ENCODE peak calls at places on chromosome 15, in six cellular contexts. One of them, this sample, is unnamed.
A peak's percentile ranks its signal among the peaks of the same experiment; 100 is the strongest.

GRCh38 chr15:90365414-90366055 is 13.5 kb downstream of the ZNF774 start:
- DNase-seq in H9: no peak
- DNase-seq in stimulated activated naive B cell treated with anti-CD40 and anti-IgM and Interleukin-4, amounts not matched to agents 10 μg/mL and 1 μg/mL and 100 μg/mL, for 72 hours: no peak
- DNase-seq in OCI-M1: peak; percentile 37
- DNase-seq in NCI-H1694: no peak
- DNase-seq in sciatic nerve: no peak
- DNase-seq in this sample: no peak

GRCh38 chr15:35481992-35482391 is 64.0 kb downstream of the DPH6 start:
- DNase-seq in stimulated activated naive B cell treated with anti-CD40 and anti-IgM and Interleukin-4, amounts not matched to agents 10 μg/mL and 1 μg/mL and 100 μg/mL, for 72 hours: no peak
- DNase-seq in OCI-M1: peak; percentile 73
- DNase-seq in NCI-H1694: no peak
- DNase-seq in sciatic nerve: no peak
- DNase-seq in H9: peak; percentile 33
- DNase-seq in this sample: peak; percentile 27

GRCh38 chr15:92326236-92326635 is 67.4 kb upstream of the ST8SIA2 start:
- DNase-seq in H9: no peak
- DNase-seq in NCI-H1694: no peak
- DNase-seq in sciatic nerve: no peak
- DNase-seq in OCI-M1: no peak
- DNase-seq in stimulated activated naive B cell treated with anti-CD40 and anti-IgM and Interleukin-4, amounts not matched to agents 10 μg/mL and 1 μg/mL and 100 μg/mL, for 72 hours: no peak
- DNase-seq in this sample: no peak

GRCh38 chr15:39323706-39324105 is 257.2 kb upstream of the THBS1 start:
- DNase-seq in sciatic nerve: no peak
- DNase-seq in OCI-M1: no peak
- DNase-seq in stimulated activated naive B cell treated with anti-CD40 and anti-IgM and Interleukin-4, amounts not matched to agents 10 μg/mL and 1 μg/mL and 100 μg/mL, for 72 hours: no peak
- DNase-seq in NCI-H1694: no peak
- DNase-seq in H9: no peak
- DNase-seq in this sample: no peak

GRCh38 chr15:69607101-69607500 is 154.5 kb downstream of the RPLP1 start:
- DNase-seq in H9: no peak
- DNase-seq in OCI-M1: no peak
- DNase-seq in NCI-H1694: no peak
- DNase-seq in sciatic nerve: no peak
- DNase-seq in stimulated activated naive B cell treated with anti-CD40 and anti-IgM and Interleukin-4, amounts not matched to agents 10 μg/mL and 1 μg/mL and 100 μg/mL, for 72 hours: no peak
- DNase-seq in this sample: no peak

GRCh38 chr15:64623347-64624024 is 151.9 kb downstream of the RBPMS2 start:
- DNase-seq in stimulated activated naive B cell treated with anti-CD40 and anti-IgM and Interleukin-4, amounts not matched to agents 10 μg/mL and 1 μg/mL and 100 μg/mL, for 72 hours: peak; percentile 4
- DNase-seq in OCI-M1: no peak
- DNase-seq in sciatic nerve: no peak
- DNase-seq in H9: no peak
- DNase-seq in NCI-H1694: no peak
- DNase-seq in this sample: no peak

GRCh38 chr15:71810256-71811035 is at the start of gene NR2E3:
- DNase-seq in stimulated activated naive B cell treated with anti-CD40 and anti-IgM and Interleukin-4, amounts not matched to agents 10 μg/mL and 1 μg/mL and 100 μg/mL, for 72 hours: no peak
- DNase-seq in sciatic nerve: no peak
- DNase-seq in H9: no peak
- DNase-seq in NCI-H1694: no peak
- DNase-seq in OCI-M1: no peak
- DNase-seq in this sample: no peak

GRCh38 chr15:55168350-55168974 is 28.3 kb downstream of the RSL24D1 start:
- DNase-seq in OCI-M1: peak; percentile 80
- DNase-seq in stimulated activated naive B cell treated with anti-CD40 and anti-IgM and Interleukin-4, amounts not matched to agents 10 μg/mL and 1 μg/mL and 100 μg/mL, for 72 hours: peak; percentile 18
- DNase-seq in H9: peak; percentile 92
- DNase-seq in sciatic nerve: peak; percentile 69
- DNase-seq in NCI-H1694: peak; percentile 59
- DNase-seq in this sample: peak; percentile 42

GRCh38 chr15:99057697-99058420 is 47.0 kb upstream of the SYNM start:
- DNase-seq in sciatic nerve: no peak
- DNase-seq in stimulated activated naive B cell treated with anti-CD40 and anti-IgM and Interleukin-4, amounts not matched to agents 10 μg/mL and 1 μg/mL and 100 μg/mL, for 72 hours: no peak
- DNase-seq in NCI-H1694: no peak
- DNase-seq in H9: no peak
- DNase-seq in OCI-M1: no peak
- DNase-seq in this sample: no peak

GRCh38 chr15:59218710-59219109 is 12.1 kb downstream of the LDHAL6B start:
- DNase-seq in stimulated activated naive B cell treated with anti-CD40 and anti-IgM and Interleukin-4, amounts not matched to agents 10 μg/mL and 1 μg/mL and 100 μg/mL, for 72 hours: no peak
- DNase-seq in OCI-M1: no peak
- DNase-seq in NCI-H1694: no peak
- DNase-seq in H9: no peak
- DNase-seq in sciatic nerve: no peak
- DNase-seq in this sample: no peak

GRCh38 chr15:69410290-69410874 is 3.8 kb upstream of the KIF23 start:
- DNase-seq in sciatic nerve: no peak
- DNase-seq in H9: peak; percentile 51
- DNase-seq in NCI-H1694: peak; percentile 45
- DNase-seq in stimulated activated naive B cell treated with anti-CD40 and anti-IgM and Interleukin-4, amounts not matched to agents 10 μg/mL and 1 μg/mL and 100 μg/mL, for 72 hours: no peak
- DNase-seq in OCI-M1: peak; percentile 8
- DNase-seq in this sample: no peak

GRCh38 chr15:73850228-73850627 is 23.1 kb upstream of the TBC1D21 start:
- DNase-seq in NCI-H1694: no peak
- DNase-seq in OCI-M1: no peak
- DNase-seq in H9: no peak
- DNase-seq in stimulated activated naive B cell treated with anti-CD40 and anti-IgM and Interleukin-4, amounts not matched to agents 10 μg/mL and 1 μg/mL and 100 μg/mL, for 72 hours: no peak
- DNase-seq in sciatic nerve: no peak
- DNase-seq in this sample: no peak

GRCh38 chr15:29911705-29912104 is 89.4 kb upstream of the TJP1 start:
- DNase-seq in OCI-M1: no peak
- DNase-seq in stimulated activated naive B cell treated with anti-CD40 and anti-IgM and Interleukin-4, amounts not matched to agents 10 μg/mL and 1 μg/mL and 100 μg/mL, for 72 hours: no peak
- DNase-seq in NCI-H1694: no peak
- DNase-seq in sciatic nerve: no peak
- DNase-seq in H9: no peak
- DNase-seq in this sample: no peak

GRCh38 chr15:99565281-99566156 is at the start of gene MEF2A:
- DNase-seq in NCI-H1694: peak; percentile 63
- DNase-seq in H9: peak; percentile 93
- DNase-seq in OCI-M1: peak; percentile 93
- DNase-seq in stimulated activated naive B cell treated with anti-CD40 and anti-IgM and Interleukin-4, amounts not matched to agents 10 μg/mL and 1 μg/mL and 100 μg/mL, for 72 hours: peak; percentile 93
- DNase-seq in sciatic nerve: peak; percentile 97
- DNase-seq in this sample: peak; percentile 95

GRCh38 chr15:88255109-88255495 is 1.4 kb downstream of the NTRK3 start:
- DNase-seq in OCI-M1: no peak
- DNase-seq in stimulated activated naive B cell treated with anti-CD40 and anti-IgM and Interleukin-4, amounts not matched to agents 10 μg/mL and 1 μg/mL and 100 μg/mL, for 72 hours: no peak
- DNase-seq in NCI-H1694: no peak
- DNase-seq in sciatic nerve: no peak
- DNase-seq in H9: peak; percentile 41
- DNase-seq in this sample: no peak

GRCh38 chr15:73951591-73951990 is 25.3 kb downstream of the LOXL1 start:
- DNase-seq in OCI-M1: no peak
- DNase-seq in stimulated activated naive B cell treated with anti-CD40 and anti-IgM and Interleukin-4, amounts not matched to agents 10 μg/mL and 1 μg/mL and 100 μg/mL, for 72 hours: no peak
- DNase-seq in H9: no peak
- DNase-seq in sciatic nerve: no peak
- DNase-seq in NCI-H1694: no peak
- DNase-seq in this sample: no peak

GRCh38 chr15:75648156-75649000 is 666 bp downstream of the SNX33 start:
- DNase-seq in stimulated activated naive B cell treated with anti-CD40 and anti-IgM and Interleukin-4, amounts not matched to agents 10 μg/mL and 1 μg/mL and 100 μg/mL, for 72 hours: no peak
- DNase-seq in OCI-M1: no peak
- DNase-seq in NCI-H1694: no peak
- DNase-seq in H9: peak; percentile 69
- DNase-seq in sciatic nerve: peak; percentile 81
- DNase-seq in this sample: peak; percentile 59

GRCh38 chr15:81336568-81336967 is 12.6 kb upstream of the STARD5 start:
- DNase-seq in H9: no peak
- DNase-seq in sciatic nerve: no peak
- DNase-seq in stimulated activated naive B cell treated with anti-CD40 and anti-IgM and Interleukin-4, amounts not matched to agents 10 μg/mL and 1 μg/mL and 100 μg/mL, for 72 hours: no peak
- DNase-seq in OCI-M1: peak; percentile 1
- DNase-seq in NCI-H1694: no peak
- DNase-seq in this sample: no peak

GRCh38 chr15:64348455-64348854 is 7.5 kb downstream of the CSNK1G1 start:
- DNase-seq in sciatic nerve: no peak
- DNase-seq in OCI-M1: no peak
- DNase-seq in stimulated activated naive B cell treated with anti-CD40 and anti-IgM and Interleukin-4, amounts not matched to agents 10 μg/mL and 1 μg/mL and 100 μg/mL, for 72 hours: no peak
- DNase-seq in NCI-H1694: no peak
- DNase-seq in H9: no peak
- DNase-seq in this sample: no peak

GRCh38 chr15:77889009-77889806 is 188.3 kb downstream of the TBC1D2B start:
- DNase-seq in sciatic nerve: no peak
- DNase-seq in NCI-H1694: no peak
- DNase-seq in H9: no peak
- DNase-seq in stimulated activated naive B cell treated with anti-CD40 and anti-IgM and Interleukin-4, amounts not matched to agents 10 μg/mL and 1 μg/mL and 100 μg/mL, for 72 hours: no peak
- DNase-seq in OCI-M1: no peak
- DNase-seq in this sample: no peak

GRCh38 chr15:84715442-84716035 is 400 bp downstream of the SEC11A start:
- DNase-seq in H9: no peak
- DNase-seq in stimulated activated naive B cell treated with anti-CD40 and anti-IgM and Interleukin-4, amounts not matched to agents 10 μg/mL and 1 μg/mL and 100 μg/mL, for 72 hours: peak; percentile 9
- DNase-seq in NCI-H1694: no peak
- DNase-seq in sciatic nerve: no peak
- DNase-seq in OCI-M1: peak; percentile 67
- DNase-seq in this sample: peak; percentile 49

GRCh38 chr15:37221671-37222207 is 121.4 kb upstream of the MEIS2 start:
- DNase-seq in H9: no peak
- DNase-seq in stimulated activated naive B cell treated with anti-CD40 and anti-IgM and Interleukin-4, amounts not matched to agents 10 μg/mL and 1 μg/mL and 100 μg/mL, for 72 hours: no peak
- DNase-seq in sciatic nerve: no peak
- DNase-seq in NCI-H1694: peak; percentile 52
- DNase-seq in OCI-M1: peak; percentile 8
- DNase-seq in this sample: no peak

GRCh38 chr15:84911879-84912660 is 27.6 kb downstream of the SLC28A1 start:
- DNase-seq in stimulated activated naive B cell treated with anti-CD40 and anti-IgM and Interleukin-4, amounts not matched to agents 10 μg/mL and 1 μg/mL and 100 μg/mL, for 72 hours: no peak
- DNase-seq in H9: no peak
- DNase-seq in sciatic nerve: peak; percentile 90
- DNase-seq in OCI-M1: no peak
- DNase-seq in NCI-H1694: no peak
- DNase-seq in this sample: peak; percentile 60

GRCh38 chr15:52566889-52567288 is 1.9 kb downstream of the ARPP19 start:
- DNase-seq in OCI-M1: peak; percentile 33
- DNase-seq in stimulated activated naive B cell treated with anti-CD40 and anti-IgM and Interleukin-4, amounts not matched to agents 10 μg/mL and 1 μg/mL and 100 μg/mL, for 72 hours: no peak
- DNase-seq in NCI-H1694: no peak
- DNase-seq in sciatic nerve: no peak
- DNase-seq in H9: no peak
- DNase-seq in this sample: no peak

GRCh38 chr15:45093013-45093412 is 21.0 kb downstream of the DUOX2 start:
- DNase-seq in sciatic nerve: no peak
- DNase-seq in OCI-M1: no peak
- DNase-seq in H9: no peak
- DNase-seq in NCI-H1694: no peak
- DNase-seq in stimulated activated naive B cell treated with anti-CD40 and anti-IgM and Interleukin-4, amounts not matched to agents 10 μg/mL and 1 μg/mL and 100 μg/mL, for 72 hours: no peak
- DNase-seq in this sample: no peak

GRCh38 chr15:78003539-78004008 is 73.9 kb downstream of the TBC1D2B start:
- DNase-seq in OCI-M1: no peak
- DNase-seq in sciatic nerve: no peak
- DNase-seq in stimulated activated naive B cell treated with anti-CD40 and anti-IgM and Interleukin-4, amounts not matched to agents 10 μg/mL and 1 μg/mL and 100 μg/mL, for 72 hours: no peak
- DNase-seq in NCI-H1694: peak; percentile 44
- DNase-seq in H9: peak; percentile 36
- DNase-seq in this sample: no peak

This sample was measured in colonic mucosa.